ENCODE peak calls at places on chromosome 20, in seven cellular contexts. R, Q, U, J, K, M and X are unnamed samples.

GRCh38 chr20:14801591-14802325 is 464.3 kb upstream of the FLRT3 start:
- DNase-seq in R (no peak), K (no peak), M (no peak), U (no peak), Q (no peak), J (no peak), X (no peak)

GRCh38 chr20:50052952-50053789 is 59.8 kb downstream of the UBE2V1 start:
- DNase-seq in R (peak), U (no peak), Q (no peak), M (no peak), J (no peak), K (no peak), X (no peak)

GRCh38 chr20:44187763-44188709 is 1.0 kb upstream of the JPH2 start:
- DNase-seq in R (no peak), K (peak), J (peak), Q (no peak), U (no peak), M (no peak), X (no peak)

GRCh38 chr20:25571817-25572216 is 13.5 kb downstream of the NINL start:
- DNase-seq in U (no peak), K (no peak), Q (no peak), M (no peak), J (no peak), R (no peak), X (no peak)

GRCh38 chr20:14214046-14214445 is 123.4 kb downstream of the FLRT3 start:
- DNase-seq in U (no peak), M (no peak), J (no peak), K (peak), R (no peak), Q (no peak), X (no peak)

GRCh38 chr20:59032713-59033059 is 551 bp upstream of the ATP5F1E start:
- DNase-seq in M (no peak), R (no peak), Q (peak), K (no peak), J (peak), U (no peak), X (no peak)

GRCh38 chr20:38751360-38751976 is 3.2 kb downstream of the ACTR5 start:
- DNase-seq in R (no peak), J (peak), K (peak), M (no peak), U (no peak), Q (peak), X (no peak)

GRCh38 chr20:50625986-50626677 is 65.2 kb downstream of the RIPOR3 start:
- DNase-seq in J (peak), U (peak), R (peak), M (no peak), Q (peak), K (peak), X (no peak)

GRCh38 chr20:25626779-25627178 is 3.0 kb upstream of the NANP start:
- DNase-seq in U (no peak), Q (no peak), K (no peak), J (no peak), M (no peak), R (no peak), X (no peak)

GRCh38 chr20:57547250-57547649 is 13.7 kb upstream of the PCK1 start:
- DNase-seq in J (peak), R (no peak), Q (no peak), M (no peak), U (no peak), K (no peak), X (no peak)

GRCh38 chr20:775679-776135 is 7.4 kb upstream of the SLC52A3 start:
- DNase-seq in K (no peak), M (no peak), J (no peak), Q (no peak), U (no peak), R (peak), X (no peak)

GRCh38 chr20:48791666-48792071 is 36.1 kb downstream of the PREX1 start:
- DNase-seq in Q (no peak), R (no peak), M (no peak), J (peak), K (peak), U (no peak), X (no peak)

GRCh38 chr20:62266340-62266739 is 28.0 kb downstream of the OSBPL2 start:
- DNase-seq in J (no peak), M (no peak), R (no peak), Q (no peak), K (no peak), U (no peak), X (no peak)

GRCh38 chr20:38658879-38659612 is 57.4 kb downstream of the ARHGAP40 start:
- DNase-seq in Q (peak), J (no peak), K (no peak), R (no peak), M (no peak), U (no peak), X (no peak)

GRCh38 chr20:1368448-1369199 is 24.2 kb downstream of the FKBP1A start:
- DNase-seq in R (no peak), J (peak), M (no peak), K (peak), U (no peak), Q (no peak), X (no peak)

GRCh38 chr20:19265646-19266374 is 53.4 kb downstream of the SLC24A3 start:
- DNase-seq in U (no peak), M (no peak), K (no peak), R (no peak), J (no peak), Q (no peak), X (no peak)

GRCh38 chr20:9609892-9610502 is 95.6 kb downstream of the LAMP5 start:
- DNase-seq in K (peak), M (peak), U (peak), Q (peak), J (peak), R (no peak), X (no peak)

GRCh38 chr20:8008733-8009132 is 10.8 kb downstream of the TMX4 start:
- DNase-seq in Q (no peak), R (no peak), U (no peak), J (no peak), M (no peak), K (no peak), X (no peak)

GRCh38 chr20:51661609-51662178 is 106.5 kb downstream of the ATP9A start:
- DNase-seq in Q (no peak), K (peak), M (no peak), J (peak), U (no peak), R (no peak), X (no peak)

GRCh38 chr20:59820204-59821041 is 113.0 kb downstream of the SYCP2 start:
- DNase-seq in R (no peak), K (no peak), J (no peak), U (peak), M (peak), Q (no peak), X (no peak)

GRCh38 chr20:32476684-32477593 is 108.2 kb downstream of the NOL4L start:
- DNase-seq in K (no peak), U (no peak), R (no peak), Q (no peak), J (no peak), M (no peak), X (peak)

GRCh38 chr20:3430376-3431069 is 23.1 kb upstream of the DNAAF9 start:
- DNase-seq in Q (no peak), K (no peak), J (no peak), R (no peak), U (no peak), M (no peak), X (no peak)

GRCh38 chr20:5859611-5860010 is 90.7 kb downstream of the TRMT6 start:
- DNase-seq in Q (no peak), M (no peak), U (no peak), J (peak), K (peak), R (no peak), X (no peak)

GRCh38 chr20:44888226-44889103 is 3.0 kb downstream of the YWHAB start:
- DNase-seq in R (no peak), M (no peak), Q (no peak), K (peak), J (no peak), U (no peak), X (no peak)

GRCh38 chr20:39042279-39043150 is 80.4 kb downstream of the DHX35 start:
- DNase-seq in K (peak), U (no peak), M (no peak), J (peak), Q (no peak), R (no peak), X (no peak)

GRCh38 chr20:3749689-3750639 is 17.5 kb downstream of the HSPA12B start:
- DNase-seq in R (peak), J (no peak), U (no peak), Q (peak), K (no peak), M (no peak), X (peak)

GRCh38 chr20:45419188-45420091 is 3.5 kb downstream of the PIGT start:
- DNase-seq in K (peak), U (peak), M (peak), Q (no peak), J (peak), R (peak), X (no peak)

GRCh38 chr20:59125332-59125731 is 38.3 kb upstream of the ZNF831 start:
- DNase-seq in J (no peak), U (no peak), K (no peak), M (no peak), R (no peak), Q (no peak), X (no peak)

GRCh38 chr20:48962976-48963730 is 41.6 kb downstream of the ARFGEF2 start:
- DNase-seq in M (no peak), R (no peak), K (no peak), Q (no peak), U (no peak), J (no peak), X (no peak)

GRCh38 chr20:53547664-53548239 is 45.9 kb downstream of the ZNF217 start:
- DNase-seq in U (peak), Q (peak), K (peak), R (no peak), J (peak), M (peak), X (peak)

GRCh38 chr20:1965520-1966278 is 28.2 kb downstream of the PDYN start:
- DNase-seq in J (peak), K (peak), U (peak), Q (peak), R (peak), M (peak), X (peak)

GRCh38 chr20:41862023-41862422 is 243.8 kb upstream of the CHD6 start:
- DNase-seq in Q (no peak), K (no peak), M (no peak), U (no peak), R (no peak), J (no peak), X (no peak)

GRCh38 chr20:46191611-46192010 is 73.5 kb downstream of the CD40 start:
- DNase-seq in M (no peak), Q (no peak), K (no peak), U (no peak), R (no peak), J (no peak), X (no peak)

GRCh38 chr20:23147964-23148720 is 62.0 kb upstream of the CD93 start:
- DNase-seq in U (peak), R (no peak), M (peak), J (peak), K (peak), Q (no peak), X (no peak)

GRCh38 chr20:37543828-37544227 is 16.2 kb upstream of the BLCAP start:
- DNase-seq in U (no peak), Q (no peak), M (no peak), K (peak), R (no peak), J (peak), X (no peak)
- TF ChIP-seq CTCF in U (no peak), Q (peak), M (no peak), K (peak), R (no peak), J (peak), X (no peak)

GRCh38 chr20:20371133-20371532 is 3.2 kb downstream of the INSM1 start:
- DNase-seq in Q (no peak), R (no peak), K (no peak), M (no peak), U (no peak), J (no peak), X (no peak)

GRCh38 chr20:20367681-20368413 is at the start of gene INSM1:
- DNase-seq in Q (peak), R (peak), M (no peak), J (no peak), K (no peak), U (no peak), X (no peak)

GRCh38 chr20:20368414-20369352 is 779 bp downstream of the INSM1 start:
- DNase-seq in K (no peak), Q (peak), M (no peak), R (peak), U (no peak), J (no peak), X (no peak)

GRCh38 chr20:20370087-20370575 is 2.2 kb downstream of the INSM1 start:
- DNase-seq in Q (no peak), U (no peak), M (no peak), K (no peak), J (no peak), R (no peak), X (no peak)

GRCh38 chr20:20369353-20370086 is 1.6 kb downstream of the INSM1 start:
- DNase-seq in U (no peak), Q (peak), J (no peak), M (no peak), R (peak), K (no peak), X (no peak)
- TF ChIP-seq CTCF in U (no peak), Q (no peak), J (no peak), M (no peak), R (no peak), K (no peak), X (no peak)

GRCh38 chr20:34824861-34825529 is 456 bp downstream of the NCOA6 start:
- DNase-seq in K (peak), J (peak), U (peak), Q (peak), R (peak), M (peak), X (peak)
- TF ChIP-seq CTCF in K (no peak), J (peak), U (no peak), Q (no peak), R (no peak), M (no peak), X (no peak)

GRCh38 chr20:47479093-47479492 is 22.6 kb upstream of the NCOA3 start:
- DNase-seq in R (no peak), M (no peak), J (no peak), Q (no peak), K (no peak), U (no peak), X (no peak)
- TF ChIP-seq CTCF in R (no peak), M (no peak), J (no peak), Q (no peak), K (no peak), U (no peak), X (no peak)

DNA sequence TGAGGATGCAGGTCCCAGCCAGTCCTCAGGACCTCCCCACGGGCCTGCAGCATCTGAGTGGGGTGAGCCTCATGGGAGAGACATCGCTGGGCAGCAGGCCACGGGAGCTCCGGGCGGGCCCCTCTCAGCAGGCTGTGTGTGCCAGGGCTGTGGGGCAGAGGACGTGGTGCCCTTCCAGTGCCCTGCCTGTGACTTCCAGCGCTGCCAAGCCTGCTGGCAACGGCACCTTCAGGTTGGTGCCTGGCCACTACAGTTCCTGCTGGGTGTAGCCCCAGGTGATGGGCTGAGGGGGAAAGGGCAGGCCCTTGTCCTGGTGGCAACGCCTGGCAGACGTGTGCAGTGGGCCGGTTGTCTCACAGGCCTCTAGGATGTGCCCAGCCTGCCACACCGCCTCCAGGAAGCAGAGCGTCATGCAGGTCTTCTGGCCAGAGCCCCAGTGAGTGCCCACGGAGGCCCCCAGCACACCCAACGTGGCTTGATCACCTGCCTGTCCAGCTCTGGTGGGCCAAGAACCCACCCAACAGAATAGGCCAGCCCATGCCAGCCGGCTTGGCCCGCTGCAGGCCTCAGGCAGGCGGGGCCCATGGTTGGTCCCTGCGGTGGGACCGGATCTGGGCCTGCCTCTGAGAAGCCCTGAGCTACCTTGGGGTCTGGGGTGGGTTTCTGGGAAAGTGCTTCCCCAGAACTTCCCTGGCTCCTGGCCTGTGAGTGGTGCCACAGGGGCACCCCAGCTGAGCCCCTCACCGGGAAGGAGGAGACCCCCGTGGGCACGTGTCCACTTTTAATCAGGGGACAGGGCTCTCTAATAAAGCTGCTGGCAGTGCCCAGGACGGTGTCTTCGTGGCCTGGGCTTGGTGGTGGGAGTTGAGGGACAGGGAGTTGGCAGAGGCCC is 787 bp upstream of the TNFRSF6B start:
- DNase-seq in K (no peak), Q (no peak), R (peak), J (no peak), M (no peak), U (peak), X (no peak)
- TF ChIP-seq CTCF in K (no peak), Q (no peak), R (no peak), J (no peak), M (no peak), U (no peak), X (no peak)